ENCODE peak calls at places on chromosome 19, in nine cellular contexts. D, K, A, R, F, W, N, P and L are unnamed samples.

GRCh38 chr19:37931941-37932655 is 25.1 kb downstream of the SIPA1L3 start:
- DNase-seq in D (peak), K (peak), A (peak), R (no peak), F (peak), W (peak), N (peak), P (no peak), L (no peak)

GRCh38 chr19:18637644-18638630 is 1.1 kb downstream of the KLHL26 start:
- DNase-seq in D (peak), K (no peak), A (no peak), R (no peak), F (no peak), W (no peak), N (no peak), P (no peak), L (no peak)

GRCh38 chr19:58181902-58182576 is 822 bp upstream of the ZNF274 start:
- DNase-seq in D (peak), K (peak), A (peak), R (no peak), F (no peak), W (no peak), N (no peak), P (no peak), L (peak)

GRCh38 chr19:48403606-48404005 is 10.1 kb downstream of the GRIN2D start:
- DNase-seq in D (peak), K (no peak), A (peak), R (peak), F (peak), W (no peak), N (peak), P (no peak), L (peak)

GRCh38 chr19:51422053-51422448 is 4.6 kb upstream of the SIGLEC10 start:
- DNase-seq in D (peak), K (peak), A (peak), R (peak), F (peak), W (peak), N (peak), P (no peak), L (peak)

GRCh38 chr19:18596752-18597157 is 8.2 kb downstream of the REX1BD start:
- DNase-seq in D (peak), K (peak), A (peak), R (peak), F (no peak), W (peak), N (no peak), P (no peak), L (no peak)

GRCh38 chr19:14005381-14006084 is 587 bp downstream of the RFX1 start:
- DNase-seq in D (peak), K (peak), A (no peak), R (peak), F (peak), W (peak), N (peak), P (no peak), L (peak)

GRCh38 chr19:12195501-12195860 is 32.6 kb downstream of the ZNF136 start:
- DNase-seq in D (no peak), K (no peak), A (no peak), R (no peak), F (no peak), W (no peak), N (no peak), P (no peak), L (no peak)

GRCh38 chr19:10913716-10914340 is 14.6 kb downstream of the YIPF2 start:
- DNase-seq in D (no peak), K (no peak), A (no peak), R (no peak), F (no peak), W (peak), N (no peak), P (no peak), L (no peak)

GRCh38 chr19:48203227-48203793 is 32.8 kb downstream of the ZSWIM9 start:
- DNase-seq in D (peak), K (no peak), A (no peak), R (no peak), F (no peak), W (no peak), N (no peak), P (no peak), L (peak)

GRCh38 chr19:10855879-10856522 is 7.8 kb downstream of the C19orf38 start:
- DNase-seq in D (peak), K (no peak), A (no peak), R (no peak), F (no peak), W (no peak), N (no peak), P (no peak), L (no peak)

GRCh38 chr19:27740396-27740795 is 1472.6 kb downstream of the UQCRFS1 start:
- DNase-seq in D (no peak), K (peak), A (no peak), R (no peak), F (no peak), W (no peak), N (no peak), P (peak), L (no peak)

GRCh38 chr19:54369082-54369691 is 4.5 kb upstream of the LAIR1 start:
- DNase-seq in D (peak), K (no peak), A (no peak), R (no peak), F (no peak), W (no peak), N (no peak), P (no peak), L (no peak)

GRCh38 chr19:32404939-32405430 is 585 bp upstream of the DPY19L3 start:
- DNase-seq in D (no peak), K (peak), A (peak), R (peak), F (no peak), W (peak), N (peak), P (peak), L (peak)

GRCh38 chr19:18279516-18280246 is 1.7 kb downstream of the JUND start:
- DNase-seq in D (peak), K (peak), A (peak), R (peak), F (peak), W (peak), N (peak), P (peak), L (peak)

GRCh38 chr19:13778398-13778797 is 4.1 kb downstream of the C19orf53 start:
- DNase-seq in D (no peak), K (no peak), A (no peak), R (no peak), F (no peak), W (no peak), N (no peak), P (no peak), L (no peak)

DNA sequence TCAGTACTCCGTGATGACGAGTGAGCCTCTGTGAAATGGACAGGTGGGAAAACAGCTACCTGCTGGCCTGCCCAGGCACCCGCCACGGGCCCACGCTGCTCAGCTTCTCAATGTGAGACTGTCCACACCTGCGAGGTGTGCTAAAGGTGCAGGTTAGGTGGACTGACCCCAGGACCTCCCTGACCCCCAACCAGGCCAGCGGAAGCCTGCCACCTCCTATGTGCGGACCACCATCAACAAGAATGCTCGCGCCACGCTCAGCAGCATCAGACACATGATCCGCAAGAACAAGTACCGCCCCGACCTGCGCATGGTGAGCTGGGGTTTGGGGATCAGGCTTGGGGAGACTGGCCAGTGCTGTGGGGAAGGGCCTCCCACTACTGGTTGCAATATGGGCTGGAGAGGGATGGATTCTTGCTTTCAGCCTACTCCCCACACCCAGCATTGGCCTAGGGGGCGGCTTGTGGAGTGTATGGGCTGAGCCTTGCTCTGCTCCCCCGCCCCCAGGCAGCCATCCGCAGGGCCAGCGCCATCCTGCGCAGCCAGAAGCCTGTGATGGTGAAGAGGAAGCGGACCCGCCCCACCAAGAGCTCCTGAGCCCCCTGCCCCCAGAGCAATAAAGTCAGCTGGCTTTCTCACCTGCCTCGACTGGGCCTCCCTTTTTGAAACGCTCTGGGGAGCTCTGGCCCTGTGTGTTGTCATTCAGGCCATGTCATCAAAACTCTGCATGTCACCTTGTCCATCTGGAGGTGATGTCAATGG is 2.2 kb downstream of the RPL28 start:
- DNase-seq in D (no peak), K (no peak), A (no peak), R (no peak), F (no peak), W (no peak), N (no peak), P (no peak), L (no peak)
- TF ChIP-seq POLR2A in D (no peak), K (no peak), A (peak), R (no peak), F (no peak), W (no peak), N (no peak), P (no peak), L (no peak)

DNA sequence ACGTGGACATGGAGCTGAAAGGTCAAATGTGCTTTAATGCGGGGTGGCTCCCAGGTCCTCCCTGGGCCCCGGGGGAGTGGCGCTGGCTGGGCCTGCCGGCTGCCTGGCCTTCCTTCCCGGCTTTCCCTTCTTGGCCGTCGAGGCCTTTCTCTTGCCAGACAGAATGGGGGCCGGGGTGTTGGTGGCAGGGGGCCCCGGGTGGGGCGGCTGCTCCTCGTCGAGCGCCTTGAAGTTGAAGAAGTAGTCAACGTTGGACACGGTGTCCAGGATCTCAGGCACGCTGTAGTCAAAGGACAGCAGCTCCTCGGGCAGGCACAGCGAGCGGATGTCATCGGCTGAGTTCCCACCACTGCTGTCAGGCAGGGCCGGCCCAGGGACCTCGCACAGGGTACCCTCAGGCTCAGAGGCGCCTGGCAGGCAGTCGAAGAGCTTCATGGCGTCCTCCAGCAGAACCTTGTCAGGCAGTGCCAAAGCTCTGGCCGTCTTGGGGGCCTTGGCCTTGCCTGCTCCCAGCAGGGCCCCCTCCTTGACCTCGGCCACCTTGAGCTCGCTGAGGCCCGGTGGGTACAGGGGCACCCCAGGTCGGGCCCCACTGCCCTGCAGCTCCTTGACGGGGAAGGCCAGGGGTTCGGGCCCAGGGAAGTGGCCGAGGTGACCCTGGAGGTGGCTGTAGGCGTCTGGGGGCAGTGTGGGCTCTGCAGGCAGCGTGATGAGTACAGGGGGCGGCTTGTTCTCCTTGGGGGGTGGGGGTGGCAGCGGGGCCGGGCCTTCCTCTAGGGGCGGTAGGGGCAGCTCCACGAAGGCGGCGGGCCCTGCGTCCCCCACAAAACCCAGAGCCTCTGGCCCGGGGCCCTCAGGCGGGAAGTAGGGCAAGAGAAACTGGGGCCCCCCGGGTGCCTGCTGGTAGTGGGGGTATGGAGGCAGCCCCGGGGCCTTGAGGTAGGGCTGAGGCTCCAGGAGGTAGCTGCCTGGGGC is 1.3 kb downstream of the PRR22 start:
- DNase-seq in D (no peak), K (no peak), A (no peak), R (no peak), F (no peak), W (peak), N (no peak), P (no peak), L (no peak)
- TF ChIP-seq POLR2A in D (no peak), K (no peak), A (no peak), R (no peak), F (no peak), W (no peak), N (no peak), P (no peak), L (no peak)

GRCh38 chr19:7920520-7921301 is 573 bp downstream of the SNAPC2 start:
- DNase-seq in D (peak), K (peak), A (peak), R (peak), F (peak), W (peak), N (peak), P (peak), L (peak)
- TF ChIP-seq POLR2A in D (peak), K (peak), A (peak), R (peak), F (no peak), W (peak), N (peak), P (no peak), L (no peak)

GRCh38 chr19:7689165-7689564 is 8.5 kb downstream of the TRAPPC5 start:
- DNase-seq in D (no peak), K (no peak), A (no peak), R (no peak), F (no peak), W (peak), N (no peak), P (no peak), L (no peak)

GRCh38 chr19:7687177-7687576 is 6.5 kb downstream of the TRAPPC5 start:
- DNase-seq in D (no peak), K (no peak), A (no peak), R (no peak), F (no peak), W (peak), N (no peak), P (no peak), L (no peak)

GRCh38 chr19:7681336-7682174 is 922 bp downstream of the TRAPPC5 start:
- DNase-seq in D (peak), K (peak), A (no peak), R (peak), F (peak), W (peak), N (peak), P (no peak), L (peak)

GRCh38 chr19:7682175-7682855 is 1.7 kb downstream of the TRAPPC5 start:
- DNase-seq in D (no peak), K (no peak), A (no peak), R (no peak), F (no peak), W (peak), N (no peak), P (no peak), L (no peak)

GRCh38 chr19:7685546-7686445 is 5.2 kb downstream of the TRAPPC5 start:
- DNase-seq in D (no peak), K (no peak), A (no peak), R (no peak), F (no peak), W (peak), N (no peak), P (no peak), L (no peak)
- TF ChIP-seq POLR2A in D (no peak), K (no peak), A (no peak), R (no peak), F (peak), W (no peak), N (no peak), P (no peak), L (no peak)

DNA sequence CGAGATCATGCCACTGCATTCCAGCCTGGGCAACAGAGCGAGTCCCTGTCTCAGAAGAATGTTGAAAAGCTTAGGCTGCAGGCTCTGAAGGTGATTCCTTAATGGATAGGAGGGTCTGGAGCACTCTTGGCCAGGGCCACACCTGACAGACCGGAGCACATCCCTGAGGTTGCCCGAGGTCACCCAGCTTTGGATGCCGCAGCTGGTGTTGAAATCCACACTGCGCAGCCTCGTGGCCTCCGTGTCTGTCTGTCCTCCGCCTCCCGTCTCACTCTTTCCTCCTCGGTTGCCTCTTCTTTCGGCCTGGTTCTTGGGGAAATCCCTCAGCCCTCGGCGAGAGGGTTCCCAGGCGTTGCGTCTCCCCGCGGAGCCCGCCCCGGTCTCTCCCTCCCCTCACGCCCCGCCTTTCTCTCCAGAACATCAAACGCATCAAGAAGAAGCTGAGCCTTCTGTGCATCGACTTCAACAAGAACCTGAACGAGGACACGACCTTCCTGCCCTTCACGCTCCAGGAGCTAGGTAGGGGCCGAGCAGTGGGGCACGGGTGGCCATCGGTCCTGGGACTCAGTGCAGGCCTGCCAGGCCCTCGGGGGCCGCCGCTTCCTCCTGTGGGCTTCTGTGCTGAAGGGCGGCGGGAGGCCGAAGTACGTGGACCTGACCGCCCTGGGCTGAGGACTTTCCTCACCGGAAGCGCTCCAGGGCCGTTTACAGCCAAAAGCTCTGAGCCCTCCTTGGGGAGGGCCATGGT is 14.1 kb downstream of the THOP1 start:
- DNase-seq in D (no peak), K (no peak), A (no peak), R (no peak), F (no peak), W (peak), N (no peak), P (no peak), L (no peak)
- TF ChIP-seq POLR2A in D (no peak), K (no peak), A (peak), R (no peak), F (no peak), W (no peak), N (no peak), P (no peak), L (no peak)

GRCh38 chr19:35070471-35070870 is 28.9 kb downstream of the HPN start:
- DNase-seq in D (no peak), K (no peak), A (no peak), R (no peak), F (no peak), W (no peak), N (no peak), P (no peak), L (no peak)

GRCh38 chr19:35066691-35067563 is 25.4 kb downstream of the HPN start:
- DNase-seq in D (peak), K (peak), A (peak), R (peak), F (peak), W (peak), N (peak), P (no peak), L (peak)

GRCh38 chr19:35068941-35069634 is 27.6 kb downstream of the HPN start:
- DNase-seq in D (no peak), K (no peak), A (no peak), R (no peak), F (no peak), W (no peak), N (no peak), P (no peak), L (no peak)

GRCh38 chr19:35066121-35066520 is 24.6 kb downstream of the HPN start:
- DNase-seq in D (no peak), K (no peak), A (no peak), R (no peak), F (no peak), W (peak), N (no peak), P (no peak), L (no peak)

GRCh38 chr19:35069706-35070105 is 28.2 kb downstream of the HPN start:
- DNase-seq in D (no peak), K (no peak), A (no peak), R (no peak), F (no peak), W (no peak), N (peak), P (no peak), L (no peak)
- TF ChIP-seq POLR2A in D (no peak), K (no peak), A (no peak), R (no peak), F (no peak), W (no peak), N (no peak), P (no peak), L (no peak)